ENCODE peak calls at places on chromosomes 1 and 21, in four cellular contexts. One of them, this sample, is unnamed. For H3K79me1, the result is how much of the 10 kb centered on the place peaks cover.

GRCh38 chr21:16419188-16419874 is 689.5 kb downstream of the USP25 start:
- DNase-seq in IMR-90: peak
- DNase-seq in mesendoderm: peak
- DNase-seq in H1: no peak
- DNase-seq in this sample: no peak

GRCh38 chr1:193042766-193043691 is 16.1 kb downstream of the UCHL5 start:
- DNase-seq in mesendoderm: no peak
- DNase-seq in IMR-90: no peak
- DNase-seq in H1: no peak
- DNase-seq in this sample: no peak

GRCh38 chr1:168136709-168137514 is at the start of gene GPR161:
- DNase-seq in IMR-90: peak
- DNase-seq in mesendoderm: peak
- DNase-seq in H1: peak
- DNase-seq in this sample: peak

GRCh38 chr1:205954819-205955404 is 11.7 kb upstream of the SLC26A9 start:
- DNase-seq in IMR-90: no peak
- DNase-seq in mesendoderm: no peak
- DNase-seq in H1: no peak
- DNase-seq in this sample: no peak

GRCh38 chr1:42797414-42797813 is 12.6 kb downstream of the TMEM269 start:
- DNase-seq in IMR-90: no peak
- DNase-seq in mesendoderm: no peak
- DNase-seq in H1: no peak
- DNase-seq in this sample: no peak

GRCh38 chr1:3453891-3454810 is at the start of gene ARHGEF16:
- DNase-seq in mesendoderm: peak
- DNase-seq in IMR-90: peak
- DNase-seq in H1: peak
- DNase-seq in this sample: peak

GRCh38 chr1:89629146-89629545 is 3.8 kb upstream of the LRRC8C start:
- DNase-seq in H1: no peak
- DNase-seq in mesendoderm: no peak
- DNase-seq in IMR-90: no peak
- DNase-seq in this sample: no peak

GRCh38 chr1:41592451-41593125 is 108.1 kb upstream of the EDN2 start:
- DNase-seq in IMR-90: no peak
- DNase-seq in mesendoderm: no peak
- DNase-seq in H1: no peak
- DNase-seq in this sample: no peak

GRCh38 chr1:180137767-180138166 is 16.9 kb upstream of the QSOX1 start:
- DNase-seq in mesendoderm: no peak
- DNase-seq in H1: no peak
- DNase-seq in IMR-90: no peak
- DNase-seq in this sample: no peak

GRCh38 chr1:42263019-42263418 is 72.0 kb downstream of the FOXJ3 start:
- DNase-seq in H1: no peak
- DNase-seq in IMR-90: no peak
- DNase-seq in mesendoderm: no peak
- DNase-seq in this sample: no peak

GRCh38 chr1:3066250-3066711 is 2.7 kb upstream of the PRDM16 start:
- DNase-seq in H1: peak
- DNase-seq in IMR-90: no peak
- DNase-seq in mesendoderm: peak
- DNase-seq in this sample: no peak

GRCh38 chr1:227895828-227896685 is 51.7 kb downstream of the WNT9A start:
- DNase-seq in H1: peak
- DNase-seq in IMR-90: peak
- DNase-seq in mesendoderm: peak
- DNase-seq in this sample: peak

GRCh38 chr1:62687421-62687902 is 724 bp downstream of the DOCK7 start:
- DNase-seq in IMR-90: peak
- DNase-seq in mesendoderm: no peak
- DNase-seq in H1: peak
- DNase-seq in this sample: peak

GRCh38 chr1:160416369-160416768 is 16.0 kb downstream of the VANGL2 start:
- DNase-seq in IMR-90: peak
- DNase-seq in H1: no peak
- DNase-seq in mesendoderm: peak
- DNase-seq in this sample: peak

DNA sequence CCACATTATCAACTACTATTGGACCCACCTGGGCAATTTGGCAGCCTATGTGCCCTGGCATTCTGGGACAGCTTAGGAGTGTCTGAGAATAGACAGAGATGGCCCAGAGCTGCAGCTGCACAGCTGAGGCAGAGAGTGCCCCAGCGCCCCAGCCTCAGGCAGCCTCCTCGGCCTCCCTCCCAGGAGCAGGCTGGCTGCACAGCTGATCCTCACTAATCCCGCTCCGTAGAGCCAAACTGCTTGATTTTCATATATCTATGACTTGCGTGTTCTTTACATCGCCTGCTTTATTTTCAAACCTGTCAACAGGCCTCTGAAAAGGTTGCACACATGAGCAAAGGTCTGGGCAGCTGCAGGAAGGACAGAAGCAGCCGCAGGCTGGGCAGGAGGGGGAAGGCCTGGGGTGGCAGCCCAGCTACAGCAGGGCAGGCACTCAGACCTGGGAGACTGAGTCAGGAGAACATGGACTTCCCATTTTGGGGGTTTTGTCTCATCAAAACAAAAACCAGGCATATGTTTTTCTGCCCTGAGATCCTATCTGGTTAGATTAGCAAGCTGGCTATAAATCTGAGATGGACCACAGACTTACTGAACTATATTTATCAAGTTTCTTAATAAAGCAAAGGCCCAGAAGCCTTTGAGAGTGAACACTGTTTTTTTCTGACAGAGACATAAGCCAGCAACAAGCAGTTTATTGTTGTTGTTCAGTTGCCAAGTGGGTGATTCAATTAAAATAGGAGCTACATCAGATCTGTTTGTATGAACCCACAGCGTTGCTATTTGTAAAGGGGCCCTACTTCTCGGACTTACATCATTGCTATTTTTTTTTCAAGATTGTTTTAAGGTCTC is 301.8 kb upstream of the DUSP10 start:
- DNase-seq in H1: no peak
- DNase-seq in mesendoderm: no peak
- DNase-seq in IMR-90: peak
- DNase-seq in this sample: no peak
- H3K56ac ChIP-seq in H1: no peak
- H3K56ac ChIP-seq in mesendoderm: no peak
- H3K56ac ChIP-seq in IMR-90: peak
- H3K56ac ChIP-seq in this sample: no peak

GRCh38 chr1:158754420-158754819 is at the start of gene OR6K6:
- DNase-seq in H1: no peak
- DNase-seq in mesendoderm: no peak
- DNase-seq in IMR-90: no peak
- DNase-seq in this sample: no peak

GRCh38 chr1:158752155-158752712 is 2.3 kb upstream of the OR6K6 start:
- DNase-seq in IMR-90: no peak
- DNase-seq in mesendoderm: no peak
- DNase-seq in H1: no peak
- DNase-seq in this sample: no peak
- H3K23ac ChIP-seq in IMR-90: no peak
- H3K23ac ChIP-seq in mesendoderm: no peak
- H3K23ac ChIP-seq in H1: no peak
- H3K23ac ChIP-seq in this sample: no peak

GRCh38 chr1:33269621-33270020 is 13.3 kb downstream of the ZNF362 start:
- DNase-seq in IMR-90: no peak
- DNase-seq in H1: no peak
- DNase-seq in mesendoderm: no peak
- DNase-seq in this sample: no peak

GRCh38 chr1:33271666-33272505 is 15.6 kb downstream of the ZNF362 start:
- DNase-seq in H1: no peak
- DNase-seq in IMR-90: no peak
- DNase-seq in mesendoderm: no peak
- DNase-seq in this sample: no peak

GRCh38 chr1:33268927-33269610 is 12.8 kb downstream of the ZNF362 start:
- DNase-seq in H1: no peak
- DNase-seq in IMR-90: no peak
- DNase-seq in mesendoderm: no peak
- DNase-seq in this sample: no peak

GRCh38 chr1:33270808-33271465 is 14.6 kb downstream of the ZNF362 start:
- DNase-seq in H1: no peak
- DNase-seq in mesendoderm: no peak
- DNase-seq in IMR-90: no peak
- DNase-seq in this sample: no peak

DNA sequence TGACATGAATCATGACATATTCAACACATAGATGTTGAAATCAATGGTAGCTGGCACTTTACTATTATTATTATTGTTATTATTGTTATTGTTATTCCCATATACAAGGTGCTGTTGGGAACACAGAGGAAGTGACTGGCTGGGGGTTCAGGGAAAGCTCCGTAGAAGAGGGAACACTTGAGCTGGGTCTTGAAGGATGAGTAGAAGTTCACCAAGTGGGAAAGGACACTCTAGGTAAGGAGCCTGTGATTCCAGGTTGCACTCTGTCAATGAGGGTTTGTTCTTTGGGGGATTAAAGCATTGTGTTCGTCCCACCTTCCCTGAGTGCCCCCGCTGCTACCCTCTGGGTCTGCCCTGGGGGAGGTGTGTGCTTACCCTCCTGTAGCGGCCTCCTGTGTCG is 14.1 kb downstream of the ZNF362 start:
- DNase-seq in mesendoderm: no peak
- DNase-seq in IMR-90: no peak
- DNase-seq in H1: no peak
- DNase-seq in this sample: no peak
- H3K79me1 ChIP-seq in mesendoderm: under half
- H3K79me1 ChIP-seq in IMR-90: under half
- H3K79me1 ChIP-seq in H1: under half
- H3K79me1 ChIP-seq in this sample: under half

GRCh38 chr21:44374601-44375280 is 21.3 kb downstream of the TRPM2 start:
- DNase-seq in H1: no peak
- DNase-seq in IMR-90: no peak
- DNase-seq in mesendoderm: no peak
- DNase-seq in this sample: no peak

GRCh38 chr21:44375281-44375651 is 21.8 kb downstream of the TRPM2 start:
- DNase-seq in IMR-90: no peak
- DNase-seq in H1: no peak
- DNase-seq in mesendoderm: no peak
- DNase-seq in this sample: no peak

GRCh38 chr21:44377201-44377921 is 23.9 kb downstream of the TRPM2 start:
- DNase-seq in mesendoderm: peak
- DNase-seq in H1: no peak
- DNase-seq in IMR-90: no peak
- DNase-seq in this sample: peak

GRCh38 chr21:44376606-44377005 is 23.2 kb downstream of the TRPM2 start:
- DNase-seq in H1: no peak
- DNase-seq in mesendoderm: no peak
- DNase-seq in IMR-90: no peak
- DNase-seq in this sample: no peak

GRCh38 chr21:44375686-44376320 is 22.4 kb downstream of the TRPM2 start:
- DNase-seq in mesendoderm: no peak
- DNase-seq in IMR-90: no peak
- DNase-seq in H1: no peak
- DNase-seq in this sample: no peak
- H3K56ac ChIP-seq in mesendoderm: no peak
- H3K56ac ChIP-seq in IMR-90: no peak
- H3K56ac ChIP-seq in H1: no peak
- H3K56ac ChIP-seq in this sample: no peak

GRCh38 chr1:46458190-46458589 is 31.4 kb upstream of the DMBX1 start:
- DNase-seq in IMR-90: no peak
- DNase-seq in mesendoderm: no peak
- DNase-seq in H1: no peak
- DNase-seq in this sample: no peak
- H3K23ac ChIP-seq in IMR-90: no peak
- H3K23ac ChIP-seq in mesendoderm: no peak
- H3K23ac ChIP-seq in H1: no peak
- H3K23ac ChIP-seq in this sample: no peak

GRCh38 chr21:42860345-42860744 is 19.0 kb downstream of the WDR4 start:
- DNase-seq in mesendoderm: no peak
- DNase-seq in IMR-90: no peak
- DNase-seq in H1: no peak
- DNase-seq in this sample: no peak

GRCh38 chr21:42861311-42862122 is 17.8 kb downstream of the WDR4 start:
- DNase-seq in H1: no peak
- DNase-seq in mesendoderm: no peak
- DNase-seq in IMR-90: no peak
- DNase-seq in this sample: no peak

GRCh38 chr21:42858957-42859890 is 20.1 kb downstream of the WDR4 start:
- DNase-seq in IMR-90: no peak
- DNase-seq in mesendoderm: no peak
- DNase-seq in H1: no peak
- DNase-seq in this sample: no peak

GRCh38 chr21:42858185-42858847 is 21.0 kb downstream of the WDR4 start:
- DNase-seq in H1: no peak
- DNase-seq in mesendoderm: no peak
- DNase-seq in IMR-90: no peak
- DNase-seq in this sample: no peak

GRCh38 chr21:42859891-42860230 is 19.5 kb downstream of the WDR4 start:
- DNase-seq in H1: no peak
- DNase-seq in mesendoderm: no peak
- DNase-seq in IMR-90: no peak
- DNase-seq in this sample: no peak
- H3K79me1 ChIP-seq in H1: under half
- H3K79me1 ChIP-seq in mesendoderm: under half
- H3K79me1 ChIP-seq in IMR-90: under half
- H3K79me1 ChIP-seq in this sample: under half

DNA sequence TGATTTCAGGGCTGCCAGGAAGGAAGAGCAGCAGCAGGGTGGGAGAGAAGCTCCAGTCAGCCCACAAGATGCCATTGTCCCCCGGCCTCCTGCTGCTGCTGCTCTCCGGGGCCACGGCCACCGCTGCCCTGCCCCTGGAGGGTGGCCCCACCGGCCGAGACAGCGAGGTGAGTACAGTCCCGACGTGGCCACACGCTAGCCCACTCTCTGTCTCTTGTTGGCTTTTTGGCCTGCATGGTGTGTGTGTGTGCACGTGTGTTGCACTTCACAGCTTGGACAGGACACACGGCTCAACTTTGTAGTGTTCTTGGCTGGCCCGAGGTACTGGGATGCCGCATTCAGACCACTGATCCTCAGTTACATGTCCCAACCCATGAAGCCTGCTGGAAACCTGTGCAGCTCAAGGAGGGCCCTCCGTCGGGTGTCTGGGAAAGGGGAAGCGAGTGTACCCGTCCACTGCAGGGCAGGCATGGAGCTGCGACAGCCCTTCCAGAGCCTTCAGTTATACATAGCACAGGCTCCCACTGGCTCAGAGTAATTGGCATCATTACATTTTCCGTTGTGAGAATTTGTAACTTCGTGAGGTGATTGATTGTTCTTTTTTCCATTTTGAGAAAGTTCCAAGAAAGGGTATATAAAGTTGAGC is 448 bp downstream of the CORT start:
- DNase-seq in mesendoderm: no peak
- DNase-seq in H1: no peak
- DNase-seq in IMR-90: no peak
- DNase-seq in this sample: no peak
- H3K56ac ChIP-seq in mesendoderm: peak
- H3K56ac ChIP-seq in H1: no peak
- H3K56ac ChIP-seq in IMR-90: no peak
- H3K56ac ChIP-seq in this sample: no peak

DNA sequence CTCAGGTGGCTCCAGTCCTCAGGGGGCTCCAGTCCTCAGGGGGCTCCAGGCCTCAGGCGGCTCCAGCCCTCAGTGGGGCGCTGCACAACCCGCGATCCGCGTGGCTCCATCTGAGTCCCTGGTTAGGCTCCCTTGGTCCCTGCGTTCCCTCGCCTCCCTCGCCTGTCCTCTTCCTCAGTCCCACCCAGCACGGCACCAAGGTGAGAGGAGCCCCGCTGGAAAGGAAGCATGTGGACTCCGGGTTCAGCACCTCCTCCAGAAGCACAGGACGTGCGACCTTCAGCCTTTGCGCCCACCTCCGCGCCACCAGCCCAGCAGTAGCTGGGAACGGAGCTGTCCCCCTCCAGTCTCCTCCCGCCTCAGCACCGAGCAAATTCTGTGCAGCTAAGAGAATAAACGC is 8.1 kb upstream of the OR2M5 start:
- DNase-seq in mesendoderm: no peak
- DNase-seq in H1: no peak
- DNase-seq in IMR-90: no peak
- DNase-seq in this sample: no peak
- H3K23ac ChIP-seq in mesendoderm: no peak
- H3K23ac ChIP-seq in H1: no peak
- H3K23ac ChIP-seq in IMR-90: no peak
- H3K23ac ChIP-seq in this sample: no peak